ENCODE peak calls at places on chromosomes 7 and 10, in five cellular contexts. One of them, this sample, is unnamed.

GRCh38 chr7:67392596-67393438 is 396.2 kb downstream of the TYW1 start:
- DNase-seq in K562: no peak
- DNase-seq in IMR-90: no peak
- DNase-seq in A549: no peak
- DNase-seq in H1: peak; percentile 23
- DNase-seq in this sample: no peak

GRCh38 chr10:61302124-61302523 is 151.1 kb downstream of the TMEM26 start:
- DNase-seq in K562: no peak
- DNase-seq in IMR-90: peak; percentile 41
- DNase-seq in A549: no peak
- DNase-seq in H1: no peak
- DNase-seq in this sample: no peak

GRCh38 chr7:42197391-42197790 is 39.6 kb downstream of the GLI3 start:
- DNase-seq in K562: no peak
- DNase-seq in IMR-90: peak; percentile 50
- DNase-seq in A549: no peak
- DNase-seq in H1: no peak
- DNase-seq in this sample: no peak

GRCh38 chr7:105060923-105061322 is 46.9 kb downstream of the KMT2E start:
- DNase-seq in K562: no peak
- DNase-seq in IMR-90: peak; percentile 6
- DNase-seq in A549: no peak
- DNase-seq in H1: no peak
- DNase-seq in this sample: no peak

GRCh38 chr10:50653142-50653541 is 29.4 kb upstream of the SGMS1 start:
- DNase-seq in K562: peak; percentile 47
- DNase-seq in IMR-90: peak; percentile 47
- DNase-seq in A549: no peak
- DNase-seq in H1: no peak
- DNase-seq in this sample: no peak

GRCh38 chr7:102272917-102273748 is 13.5 kb upstream of the SH2B2 start:
- DNase-seq in K562: no peak
- DNase-seq in IMR-90: no peak
- DNase-seq in A549: no peak
- DNase-seq in H1: no peak
- DNase-seq in this sample: no peak

GRCh38 chr10:28879875-28880381 is 202.6 kb downstream of the BAMBI start:
- DNase-seq in K562: no peak
- DNase-seq in IMR-90: no peak
- DNase-seq in A549: no peak
- DNase-seq in H1: no peak
- DNase-seq in this sample: no peak

GRCh38 chr7:27129729-27130539 is 623 bp downstream of the HOXA4 start:
- DNase-seq in K562: no peak
- DNase-seq in IMR-90: no peak
- DNase-seq in A549: no peak
- DNase-seq in H1: no peak
- DNase-seq in this sample: peak; percentile 35

GRCh38 chr10:52644678-52645434 is 127.7 kb downstream of the MBL2 start:
- DNase-seq in K562: peak; percentile 11
- DNase-seq in IMR-90: peak; percentile 32
- DNase-seq in A549: peak; percentile 17
- DNase-seq in H1: no peak
- DNase-seq in this sample: peak; percentile 48

GRCh38 chr10:122140477-122140902 is 130.6 kb upstream of the BTBD16 start:
- DNase-seq in K562: no peak
- DNase-seq in IMR-90: peak; percentile 66
- DNase-seq in A549: peak; percentile 41
- DNase-seq in H1: no peak
- DNase-seq in this sample: no peak

DNA sequence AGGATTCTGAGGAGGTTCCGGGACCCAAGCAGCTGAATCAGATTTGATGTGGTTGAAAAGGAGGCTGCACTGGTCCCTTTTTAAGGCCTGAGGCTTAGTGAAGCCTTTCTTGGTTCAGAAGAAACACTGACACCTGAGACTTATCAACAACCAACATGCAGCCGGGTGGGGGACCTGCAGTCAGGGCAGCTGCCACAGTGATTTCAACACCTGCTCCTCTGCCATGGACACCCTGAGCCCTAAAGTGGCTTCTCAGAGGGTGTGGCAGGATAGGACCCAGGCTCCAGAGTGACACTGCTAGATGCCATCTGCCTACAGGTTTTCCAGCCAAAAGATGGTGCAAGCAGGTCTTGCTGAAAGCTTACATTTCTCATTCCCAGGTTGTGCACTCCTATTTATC is 99.3 kb downstream of the COL13A1 start:
- DNase-seq in K562: no peak
- DNase-seq in IMR-90: no peak
- DNase-seq in A549: no peak
- DNase-seq in H1: no peak
- DNase-seq in this sample: no peak
- TF ChIP-seq MAFK in K562: no peak
- TF ChIP-seq MAFK in IMR-90: no peak
- TF ChIP-seq MAFK in A549: no peak
- TF ChIP-seq MAFK in H1: no peak
- TF ChIP-seq MAFK in this sample: no peak

GRCh38 chr7:79552463-79552862 is 99.0 kb upstream of the MAGI2 start:
- DNase-seq in K562: no peak
- DNase-seq in IMR-90: no peak
- DNase-seq in A549: no peak
- DNase-seq in H1: no peak
- DNase-seq in this sample: no peak
- TF ChIP-seq MAFK in K562: no peak
- TF ChIP-seq MAFK in IMR-90: peak; percentile 25
- TF ChIP-seq MAFK in A549: peak; percentile 37
- TF ChIP-seq MAFK in H1: no peak
- TF ChIP-seq MAFK in this sample: no peak

GRCh38 chr7:25014735-25015134 is 34.8 kb upstream of the OSBPL3 start:
- DNase-seq in K562: no peak
- DNase-seq in IMR-90: peak; percentile 97
- DNase-seq in A549: no peak
- DNase-seq in H1: no peak
- DNase-seq in this sample: no peak

GRCh38 chr7:25007668-25008067 is 27.7 kb upstream of the OSBPL3 start:
- DNase-seq in K562: no peak
- DNase-seq in IMR-90: no peak
- DNase-seq in A549: no peak
- DNase-seq in H1: no peak
- DNase-seq in this sample: no peak

GRCh38 chr7:25012254-25012653 is 32.3 kb upstream of the OSBPL3 start:
- DNase-seq in K562: no peak
- DNase-seq in IMR-90: no peak
- DNase-seq in A549: no peak
- DNase-seq in H1: no peak
- DNase-seq in this sample: no peak

GRCh38 chr7:25006225-25006624 is 26.2 kb upstream of the OSBPL3 start:
- DNase-seq in K562: no peak
- DNase-seq in IMR-90: no peak
- DNase-seq in A549: no peak
- DNase-seq in H1: no peak
- DNase-seq in this sample: no peak

DNA sequence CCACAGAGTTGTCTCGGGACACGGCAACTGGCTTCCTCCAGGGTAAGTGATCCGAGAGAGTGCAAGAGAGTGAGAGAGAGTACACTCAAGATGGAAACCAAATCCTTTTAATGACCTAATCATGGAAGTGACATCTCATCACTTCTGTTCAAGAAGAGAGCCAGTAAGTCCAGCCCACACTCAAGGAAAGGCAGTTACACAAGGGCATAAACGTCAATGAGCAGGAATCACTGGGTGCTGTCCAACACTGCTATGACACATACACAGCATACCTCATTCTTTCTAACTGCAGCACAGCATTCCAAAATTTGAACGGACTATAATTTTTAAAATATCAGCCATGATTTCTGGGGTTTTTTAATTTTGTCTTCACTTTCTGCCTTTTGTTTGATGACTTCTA is 29.3 kb upstream of the OSBPL3 start:
- DNase-seq in K562: no peak
- DNase-seq in IMR-90: peak; percentile 98
- DNase-seq in A549: no peak
- DNase-seq in H1: no peak
- DNase-seq in this sample: no peak
- TF ChIP-seq MAFK in K562: no peak
- TF ChIP-seq MAFK in IMR-90: peak; percentile 3
- TF ChIP-seq MAFK in A549: no peak
- TF ChIP-seq MAFK in H1: no peak
- TF ChIP-seq MAFK in this sample: no peak

GRCh38 chr7:29035044-29035740 is 77.1 kb upstream of the TRIL start:
- DNase-seq in K562: no peak
- DNase-seq in IMR-90: peak; percentile 58
- DNase-seq in A549: peak; percentile 28
- DNase-seq in H1: no peak
- DNase-seq in this sample: peak; percentile 80
- TF ChIP-seq MAFK in K562: no peak
- TF ChIP-seq MAFK in IMR-90: no peak
- TF ChIP-seq MAFK in A549: no peak
- TF ChIP-seq MAFK in H1: no peak
- TF ChIP-seq MAFK in this sample: no peak

This sample was measured in HepG2.